ENCODE peak calls at places on chromosomes 5 and 9, in five cellular contexts. X is mucosa of gallbladder, N is adrenal gland, G is glutamatergic neuron, Y is AML-193. W is an unnamed sample.

GRCh38 chr9:17734674-17735073 is 155.8 kb downstream of the SH3GL2 start:
- DNase-seq in X (no peak), N (no peak), G (no peak), Y (no peak), W (no peak)

GRCh38 chr5:173399846-173400245 is 71.6 kb upstream of the STC2 start:
- DNase-seq in X (no peak), N (no peak), G (no peak), Y (no peak), W (no peak)

GRCh38 chr9:136794281-136795026 is 1.7 kb upstream of the CCDC183 start:
- DNase-seq in X (no peak), N (no peak), G (no peak), Y (no peak), W (no peak)

GRCh38 chr9:88173378-88173999 is 35.2 kb upstream of the SPATA31C2 start:
- DNase-seq in X (peak; percentile 64), N (no peak), G (peak; percentile 39), Y (peak; percentile 74), W (peak; percentile 53)

GRCh38 chr5:92687793-92688467 is 893.1 kb downstream of the NR2F1-AS1 start:
- DNase-seq in X (no peak), N (no peak), G (no peak), Y (no peak), W (peak; percentile 49)

GRCh38 chr9:129880654-129881546 is 45.6 kb downstream of the USP20 start:
- DNase-seq in X (no peak), N (no peak), G (no peak), Y (no peak), W (peak; percentile 62)

GRCh38 chr5:57036621-57037160 is 84.8 kb upstream of the MIER3 start:
- DNase-seq in X (no peak), N (no peak), G (no peak), Y (no peak), W (no peak)

GRCh38 chr9:133658442-133659431 is 22.6 kb downstream of the DBH start:
- DNase-seq in X (no peak), N (peak; percentile 46), G (no peak), Y (no peak), W (no peak)

GRCh38 chr5:111295649-111296048 is 71.5 kb downstream of the CAMK4 start:
- DNase-seq in X (no peak), N (no peak), G (no peak), Y (no peak), W (no peak)

GRCh38 chr5:111548992-111549649 is 36.8 kb upstream of the STARD4 start:
- DNase-seq in X (no peak), N (no peak), G (no peak), Y (no peak), W (no peak)

GRCh38 chr9:76401580-76402354 is 7.5 kb upstream of the RFK start:
- DNase-seq in X (no peak), N (no peak), G (no peak), Y (no peak), W (no peak)

GRCh38 chr5:33170414-33170813 is 270.4 kb upstream of the TARS1 start:
- DNase-seq in X (no peak), N (no peak), G (no peak), Y (no peak), W (no peak)

GRCh38 chr5:89320441-89320840 is 437.5 kb upstream of the MEF2C start:
- DNase-seq in X (no peak), N (no peak), G (no peak), Y (no peak), W (no peak)

GRCh38 chr5:40437452-40437861 is 242.3 kb upstream of the PTGER4 start:
- DNase-seq in X (no peak), N (no peak), G (no peak), Y (peak; percentile 60), W (peak; percentile 22)

GRCh38 chr5:127923804-127924570 is 159.6 kb upstream of the SLC12A2 start:
- DNase-seq in X (peak; percentile 48), N (no peak), G (no peak), Y (no peak), W (no peak)